ENCODE peak calls at places on chromosomes 16 and 17, in five cellular contexts. S is left ventricle myocardium inferior, Y is AG04450, Z is sigmoid colon, N is choroid plexus epithelial cell. O is an unnamed sample.

GRCh38 chr16:3492356-3492755 is 2.9 kb downstream of the C16orf90 start:
- DNase-seq in Z (no peak), N (no peak), S (no peak), Y (no peak), O (no peak)

GRCh38 chr17:80786470-80786869 is 205.2 kb upstream of the CHMP6 start:
- DNase-seq in S (no peak), N (peak; percentile 28), Z (no peak), Y (no peak), O (no peak)

GRCh38 chr16:73024571-73025105 is 23.3 kb downstream of the ZFHX3 start:
- DNase-seq in S (no peak), Y (no peak), N (no peak), Z (peak; percentile 56), O (no peak)

GRCh38 chr16:66459878-66460277 is 32.8 kb downstream of the BEAN1 start:
- DNase-seq in N (peak; percentile 10), Y (no peak), Z (peak; percentile 33), S (no peak), O (no peak)

GRCh38 chr16:88383401-88384221 is 852 bp downstream of the ZNF469 start:
- DNase-seq in N (peak; percentile 48), S (peak; percentile 46), Z (peak; percentile 71), Y (no peak), O (no peak)

GRCh38 chr16:69166221-69166833 is 20.6 kb upstream of the SNTB2 start:
- DNase-seq in N (peak; percentile 28), Y (peak; percentile 29), S (no peak), Z (peak; percentile 26), O (no peak)

GRCh38 chr17:16314189-16314588 is 39.1 kb downstream of the CENPV start:
- DNase-seq in Y (no peak), N (no peak), S (no peak), Z (no peak), O (no peak)

GRCh38 chr17:83135692-83136091 is 56.3 kb downstream of the METRNL start:
- DNase-seq in Y (no peak), N (no peak), S (no peak), Z (peak; percentile 45), O (no peak)

GRCh38 chr17:22305356-22306071 is 613.2 kb downstream of the KCNJ18 start:
- DNase-seq in N (no peak), Z (no peak), S (no peak), Y (no peak), O (no peak)

GRCh38 chr16:4052801-4053662 is 63.2 kb downstream of the ADCY9 start:
- DNase-seq in S (peak; percentile 75), Z (peak; percentile 74), Y (no peak), N (no peak), O (no peak)

GRCh38 chr17:74281799-74282198 is 7.8 kb downstream of the DNAI2 start:
- DNase-seq in S (no peak), Z (no peak), N (no peak), Y (no peak), O (no peak)

GRCh38 chr16:66228791-66229190 is 137.7 kb upstream of the CDH5 start:
- DNase-seq in S (no peak), N (peak; percentile 71), Z (peak; percentile 15), Y (peak; percentile 45), O (peak; percentile 56)

GRCh38 chr16:57349212-57350031 is 9.2 kb upstream of the CCL22 start:
- DNase-seq in S (no peak), Y (no peak), Z (no peak), N (no peak), O (no peak)

GRCh38 chr17:7147772-7148171 is 31.4 kb downstream of the ASGR1 start:
- DNase-seq in Y (no peak), S (no peak), Z (no peak), N (no peak), O (no peak)

GRCh38 chr17:7744416-7744815 is 26.9 kb downstream of the DNAH2 start:
- DNase-seq in N (peak; percentile 17), Z (no peak), S (no peak), Y (no peak), O (no peak)

GRCh38 chr17:14329900-14330491 is 29.1 kb downstream of the HS3ST3B1 start:
- DNase-seq in Z (no peak), S (no peak), Y (no peak), N (no peak), O (no peak)

GRCh38 chr16:23182206-23182674 is 305 bp upstream of the SCNN1G start:
- DNase-seq in Y (peak; percentile 4), N (peak; percentile 46), S (peak; percentile 61), Z (peak; percentile 80), O (no peak)

GRCh38 chr16:58628845-58629680 is 563 bp downstream of the CNOT1 start:
- DNase-seq in Z (peak; percentile 78), N (peak; percentile 26), Y (peak; percentile 8), S (peak; percentile 42), O (no peak)

GRCh38 chr17:63701477-63702222 is 1.7 kb upstream of the LIMD2 start:
- DNase-seq in S (peak; percentile 35), Y (no peak), N (no peak), Z (no peak), O (no peak)

GRCh38 chr16:13332713-13333255 is 431.4 kb downstream of the SHISA9 start:
- DNase-seq in N (no peak), S (no peak), Y (no peak), Z (no peak), O (no peak)

GRCh38 chr17:343211-343610 is 9.4 kb downstream of the RPH3AL start:
- DNase-seq in Z (peak; percentile 52), S (no peak), N (no peak), Y (no peak), O (no peak)

GRCh38 chr17:68422821-68423220 is 34.5 kb downstream of the WIPI1 start:
- DNase-seq in S (no peak), Z (no peak), Y (no peak), N (no peak), O (no peak)

GRCh38 chr17:71601894-71602504 is 518.8 kb upstream of the SOX9 start:
- DNase-seq in Z (no peak), N (no peak), Y (no peak), S (no peak), O (no peak)

GRCh38 chr17:3469529-3469928 is 2.1 kb downstream of the SPATA22 start:
- DNase-seq in N (no peak), Z (no peak), S (no peak), Y (no peak), O (no peak)

GRCh38 chr17:2008332-2009126 is 16.6 kb downstream of the RTN4RL1 start:
- DNase-seq in N (no peak), Y (no peak), S (no peak), Z (no peak), O (no peak)

GRCh38 chr17:44004077-44004760 is at the start of gene NAGS:
- DNase-seq in N (no peak), Z (no peak), Y (no peak), S (no peak), O (no peak)

GRCh38 chr17:74760404-74761105 is 12.1 kb downstream of the NHERF1 start:
- DNase-seq in N (no peak), S (no peak), Z (no peak), Y (no peak), O (no peak)

DNA sequence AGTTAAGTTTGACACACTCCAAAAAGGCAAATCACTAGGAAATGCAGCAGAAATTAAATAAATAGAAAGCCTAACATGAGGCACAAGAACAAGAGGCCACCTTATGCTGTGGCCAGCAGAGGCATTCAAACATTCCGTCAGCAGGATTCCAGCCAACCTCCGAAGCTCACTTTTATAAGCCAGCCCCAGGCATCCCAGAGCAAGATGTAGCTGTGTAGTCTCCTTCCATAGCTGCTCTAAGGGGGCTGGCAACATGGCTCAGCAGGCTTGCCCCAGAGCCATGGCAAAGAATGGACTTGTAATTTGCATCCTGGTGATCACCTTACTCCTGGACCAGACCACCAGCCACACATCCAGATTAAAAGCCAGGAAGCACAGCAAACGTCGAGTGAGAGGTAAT is at the start of gene CLEC3A:
- DNase-seq in Z (no peak), N (no peak), S (no peak), Y (no peak), O (no peak)
- TF ChIP-seq CTCF in Z (no peak), N (no peak), S (no peak), Y (no peak), O (no peak)

DNA sequence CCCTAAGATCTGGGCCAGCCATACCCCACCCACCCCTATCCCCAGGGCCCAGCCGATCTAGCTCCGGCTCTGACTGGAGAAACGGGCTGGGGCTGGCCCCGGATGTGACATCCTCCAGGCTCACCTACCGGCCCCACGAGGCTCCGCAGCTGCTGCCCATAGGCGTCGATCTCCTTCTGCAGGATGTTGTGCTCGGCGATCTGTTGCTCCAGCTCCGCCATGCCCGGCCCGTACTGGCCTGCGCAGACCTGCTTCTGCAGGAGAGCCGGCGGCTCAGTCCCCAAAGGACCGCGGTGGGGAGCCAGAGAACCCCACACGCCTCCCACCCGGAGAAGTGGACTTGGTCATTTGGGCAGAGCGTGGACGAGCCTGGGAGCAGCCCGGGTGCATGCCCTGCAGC is 4.8 kb downstream of the EVPL start:
- DNase-seq in S (no peak), Y (no peak), Z (no peak), N (no peak), O (no peak)
- TF ChIP-seq CTCF in S (no peak), Y (no peak), Z (no peak), N (no peak), O (no peak)

GRCh38 chr16:17831330-17831729 is 360.6 kb upstream of the XYLT1 start:
- DNase-seq in Y (no peak), S (no peak), N (peak; percentile 36), Z (no peak), O (no peak)
- TF ChIP-seq CTCF in Y (peak; percentile 11), S (no peak), N (peak; percentile 47), Z (no peak), O (no peak)

GRCh38 chr16:85546585-85547447 is 66.3 kb upstream of the GSE1 start:
- DNase-seq in Z (no peak), N (peak; percentile 35), S (no peak), Y (no peak), O (no peak)
- TF ChIP-seq CTCF in Z (no peak), N (peak; percentile 52), S (peak; percentile 44), Y (peak; percentile 25), O (peak; percentile 31)

DNA sequence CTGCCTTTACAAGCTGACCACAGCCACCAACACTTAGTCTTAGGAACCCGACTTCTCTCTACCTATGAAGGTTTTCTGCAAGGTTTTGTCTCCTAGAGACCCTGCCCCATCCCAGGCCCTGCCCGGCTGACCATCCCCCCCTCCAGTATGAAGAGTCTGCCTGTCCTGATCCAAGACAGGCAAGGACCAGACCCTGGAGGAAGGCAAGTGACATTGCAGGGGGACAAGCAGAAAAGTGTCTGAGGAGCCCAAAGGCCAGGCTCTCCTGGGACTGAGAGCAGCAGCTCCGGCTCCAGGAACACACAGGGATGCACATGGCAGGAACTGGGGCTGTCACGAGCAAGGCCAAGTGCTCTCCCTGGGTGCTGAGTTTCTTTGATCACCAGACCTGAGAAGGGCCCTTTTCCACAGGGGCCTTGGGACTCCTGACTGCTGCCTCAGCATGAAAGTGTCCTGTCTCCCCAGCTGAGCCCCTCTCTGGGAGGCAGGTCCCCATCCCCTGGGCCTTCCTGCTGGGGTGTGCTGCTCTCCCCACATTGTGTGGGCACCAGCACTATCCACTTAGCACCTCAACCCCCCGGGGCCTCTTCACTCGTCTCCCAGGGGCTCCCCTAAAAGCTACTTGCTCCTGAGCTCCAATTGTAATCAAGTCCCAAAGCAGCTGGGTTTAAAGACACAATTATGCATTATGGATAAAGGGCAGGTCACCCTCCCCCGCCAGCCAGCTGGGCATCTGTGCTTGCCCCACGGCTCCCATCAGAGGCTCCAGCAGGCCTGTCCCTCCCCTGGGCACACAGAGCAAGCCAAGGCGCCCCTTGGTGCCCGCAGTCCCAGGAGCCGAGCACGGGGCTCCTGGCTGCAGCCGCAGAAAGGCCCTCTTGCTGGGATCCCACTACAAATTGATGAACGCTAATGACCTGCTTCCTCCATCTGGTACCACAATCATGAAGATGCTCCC is 11.5 kb upstream of the CACNG4 start:
- DNase-seq in S (no peak), Y (no peak), N (no peak), Z (no peak), O (no peak)
- TF ChIP-seq CTCF in S (no peak), Y (no peak), N (no peak), Z (no peak), O (no peak)